ENCODE peak calls at places on chromosomes 13 and 19, in six cellular contexts. H, R, C, A, Z and M are unnamed samples.

GRCh38 chr19:11659612-11660011 is 62.3 kb downstream of the ZNF627 start:
- DNase-seq in Z (no peak), A (no peak), C (no peak), R (peak), H (no peak), M (peak)

GRCh38 chr19:29022599-29022998 is 190.4 kb downstream of the UQCRFS1 start:
- DNase-seq in H (no peak), R (no peak), A (no peak), Z (no peak), C (no peak), M (no peak)

GRCh38 chr13:20197361-20197834 is 4.7 kb upstream of the GJB2 start:
- DNase-seq in R (peak), A (no peak), H (peak), Z (no peak), C (peak), M (no peak)

GRCh38 chr13:102033719-102034446 is 368.0 kb downstream of the FGF14 start:
- DNase-seq in A (no peak), Z (no peak), R (no peak), H (peak), C (no peak), M (no peak)

GRCh38 chr19:58568731-58569130 is 4.4 kb downstream of the MZF1 start:
- DNase-seq in Z (no peak), C (no peak), A (no peak), H (no peak), R (no peak), M (no peak)

GRCh38 chr19:18205180-18205915 is 1.5 kb upstream of the RAB3A start:
- DNase-seq in A (peak), C (peak), H (no peak), Z (no peak), R (peak), M (peak)

GRCh38 chr13:38518328-38518727 is 168.5 kb upstream of the FREM2 start:
- DNase-seq in C (no peak), Z (no peak), R (no peak), A (no peak), H (no peak), M (no peak)

GRCh38 chr19:20964798-20965197 is 41.7 kb downstream of the ZNF85 start:
- DNase-seq in R (no peak), Z (peak), C (no peak), H (no peak), A (peak), M (no peak)

GRCh38 chr13:31909889-31910551 is 121.6 kb upstream of the FRY start:
- DNase-seq in C (peak), H (peak), A (no peak), Z (no peak), R (peak), M (peak)

GRCh38 chr19:11422163-11423068 is 3.3 kb upstream of the RGL3 start:
- DNase-seq in C (peak), R (no peak), A (peak), Z (peak), H (peak), M (peak)

GRCh38 chr13:113184568-113185440 is 23.7 kb downstream of the PCID2 start:
- DNase-seq in A (no peak), C (no peak), Z (no peak), H (no peak), R (no peak), M (no peak)

GRCh38 chr19:38893341-38893771 is 6.1 kb downstream of the SIRT2 start:
- DNase-seq in R (no peak), Z (no peak), A (no peak), C (no peak), H (no peak), M (no peak)

GRCh38 chr13:24680258-24680920 is at the start of gene ATP12A:
- DNase-seq in R (no peak), C (no peak), A (peak), H (peak), Z (no peak), M (no peak)

GRCh38 chr13:99442273-99442895 is 58.9 kb upstream of the TM9SF2 start:
- DNase-seq in C (peak), Z (no peak), A (no peak), H (peak), R (peak), M (peak)

GRCh38 chr19:5345895-5346386 is 5.3 kb upstream of the PTPRS start:
- DNase-seq in R (peak), Z (no peak), H (no peak), C (peak), A (no peak), M (peak)

GRCh38 chr13:73810647-73811046 is 323.6 kb downstream of the KLF12 start:
- DNase-seq in A (no peak), C (no peak), Z (no peak), R (peak), H (no peak), M (no peak)

GRCh38 chr19:42197375-42197817 is 20.1 kb downstream of the DEDD2 start:
- DNase-seq in R (no peak), Z (no peak), C (no peak), H (no peak), A (peak), M (no peak)

GRCh38 chr13:41458187-41458938 is 1.0 kb downstream of the RGCC start:
- DNase-seq in Z (no peak), R (peak), H (no peak), C (peak), A (peak), M (peak)

GRCh38 chr19:12856684-12857083 is 18.4 kb downstream of the MAST1 start:
- DNase-seq in R (no peak), H (no peak), A (no peak), C (no peak), Z (no peak), M (no peak)

GRCh38 chr13:110913322-110913721 is 1.5 kb downstream of the ANKRD10 start:
- DNase-seq in Z (no peak), A (no peak), C (peak), H (no peak), R (peak), M (no peak)

GRCh38 chr19:18514800-18515682 is 6.8 kb downstream of the ELL start:
- DNase-seq in H (no peak), Z (no peak), A (no peak), C (peak), R (peak), M (peak)

GRCh38 chr19:17419491-17420266 is at the start of gene MVB12A:
- DNase-seq in Z (peak), C (peak), H (peak), R (peak), A (peak), M (peak)

GRCh38 chr13:46622918-46623256 is 69.9 kb downstream of the LRCH1 start:
- DNase-seq in C (peak), Z (no peak), R (peak), A (no peak), H (no peak), M (no peak)

GRCh38 chr13:46624353-46624752 is 71.4 kb downstream of the LRCH1 start:
- DNase-seq in Z (no peak), A (no peak), R (no peak), H (no peak), C (no peak), M (no peak)

GRCh38 chr13:46622013-46622917 is 69.3 kb downstream of the LRCH1 start:
- DNase-seq in Z (no peak), C (no peak), A (no peak), R (no peak), H (no peak), M (no peak)

GRCh38 chr13:46620029-46620428 is 67.1 kb downstream of the LRCH1 start:
- DNase-seq in Z (no peak), H (no peak), R (no peak), A (no peak), C (no peak), M (no peak)

DNA sequence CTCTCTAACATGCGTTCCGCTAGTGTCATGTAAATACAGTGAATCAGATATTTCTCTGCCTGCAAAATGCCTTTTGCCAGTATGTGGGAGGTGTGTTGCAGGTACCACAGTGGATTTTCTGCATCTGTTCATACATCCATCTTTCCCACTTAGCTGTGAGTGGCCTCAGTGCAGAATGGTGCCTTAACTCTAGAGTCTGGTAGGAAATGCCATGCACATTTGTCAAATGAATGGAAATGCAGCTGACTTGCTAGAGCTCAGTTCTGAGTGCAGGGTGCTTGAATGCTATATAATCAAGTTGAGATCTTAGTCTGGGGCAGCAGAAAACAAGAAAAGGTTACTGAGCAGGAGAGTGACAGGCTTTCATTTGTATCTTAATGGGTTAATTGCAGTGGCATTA is 68.2 kb downstream of the LRCH1 start:
- DNase-seq in R (no peak), H (no peak), A (no peak), Z (no peak), C (no peak), M (no peak)
- H3K14ac ChIP-seq in R (no peak), H (no peak), A (no peak), Z (no peak), C (no peak), M (no peak)

GRCh38 chr13:46570273-46570672 is 17.3 kb downstream of the LRCH1 start:
- DNase-seq in A (no peak), R (no peak), Z (no peak), C (no peak), H (no peak), M (no peak)

GRCh38 chr13:46571941-46572340 is 19.0 kb downstream of the LRCH1 start:
- DNase-seq in H (no peak), A (no peak), C (no peak), Z (no peak), R (no peak), M (no peak)

GRCh38 chr13:46571189-46571901 is 18.4 kb downstream of the LRCH1 start:
- DNase-seq in C (peak), R (peak), H (no peak), Z (no peak), A (no peak), M (peak)

GRCh38 chr13:46575321-46575721 is 22.4 kb downstream of the LRCH1 start:
- DNase-seq in Z (no peak), A (no peak), C (peak), H (no peak), R (peak), M (no peak)

GRCh38 chr13:46572758-46573384 is 19.9 kb downstream of the LRCH1 start:
- DNase-seq in H (no peak), R (no peak), A (no peak), Z (no peak), C (no peak), M (no peak)
- H3K4ac ChIP-seq in H (no peak), R (no peak), A (no peak), Z (no peak), C (no peak), M (peak)

DNA sequence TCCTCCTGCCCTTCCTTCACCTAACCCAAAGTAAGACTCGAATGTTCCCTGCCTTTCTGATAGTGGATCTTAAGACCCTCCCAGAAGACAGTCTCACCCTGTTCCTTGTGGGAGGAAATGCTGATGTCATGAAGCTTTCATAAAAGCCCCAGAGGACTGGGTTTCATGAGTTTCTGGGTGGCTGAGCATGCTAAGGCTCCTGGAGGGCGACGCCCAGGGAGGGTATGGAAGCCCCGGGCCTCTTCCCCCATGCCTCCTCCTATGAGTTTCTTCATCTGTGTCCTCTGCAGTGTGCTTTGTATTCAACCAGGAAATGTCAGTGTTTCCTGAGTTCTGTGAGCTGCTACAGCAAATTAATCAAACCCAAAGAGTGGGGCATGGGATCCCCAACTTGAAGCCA is 1.8 kb upstream of the LILRB2 start:
- DNase-seq in R (no peak), C (no peak), A (no peak), Z (no peak), H (no peak), M (no peak)
- H3K4me2 ChIP-seq in R (no peak), C (no peak), A (no peak), Z (no peak), H (no peak), M (no peak)

GRCh38 chr13:112083971-112084370 is 17.0 kb downstream of the SOX1 start:
- DNase-seq in R (no peak), C (no peak), A (no peak), Z (no peak), H (no peak), M (no peak)
- H3K14ac ChIP-seq in R (no peak), C (no peak), A (no peak), Z (no peak), H (no peak), M (no peak)